ENCODE peak calls at places on chromosomes 13 and 19, in five cellular contexts. One of them, this sample, is unnamed.

GRCh38 chr19:53365899-53366493 is 491 bp downstream of the ZNF525 start:
- DNase-seq in activated T-cell treated with anti-CD3 and anti-CD28 coated beads, Interleukin-2, amount 50 U/mL, for 4 hours: peak; percentile 33
- DNase-seq in HCEC 1CT: no peak
- DNase-seq in BE2C: peak; percentile 11
- DNase-seq in lung: peak; percentile 29
- DNase-seq in this sample: peak; percentile 50

GRCh38 chr13:41648314-41648935 is 191.1 kb downstream of the RGCC start:
- DNase-seq in activated T-cell treated with anti-CD3 and anti-CD28 coated beads, Interleukin-2, amount 50 U/mL, for 4 hours: no peak
- DNase-seq in HCEC 1CT: peak; percentile 54
- DNase-seq in BE2C: no peak
- DNase-seq in lung: no peak
- DNase-seq in this sample: peak; percentile 75

GRCh38 chr19:2575734-2576481 is 100.0 kb downstream of the GADD45B start:
- DNase-seq in activated T-cell treated with anti-CD3 and anti-CD28 coated beads, Interleukin-2, amount 50 U/mL, for 4 hours: no peak
- DNase-seq in HCEC 1CT: no peak
- DNase-seq in BE2C: peak; percentile 73
- DNase-seq in lung: no peak
- DNase-seq in this sample: no peak

GRCh38 chr19:47541507-47541906 is 26.6 kb upstream of the NAPA start:
- DNase-seq in activated T-cell treated with anti-CD3 and anti-CD28 coated beads, Interleukin-2, amount 50 U/mL, for 4 hours: no peak
- DNase-seq in HCEC 1CT: no peak
- DNase-seq in BE2C: no peak
- DNase-seq in lung: no peak
- DNase-seq in this sample: no peak

GRCh38 chr19:5827891-5828660 is 11.4 kb downstream of the FUT6 start:
- DNase-seq in activated T-cell treated with anti-CD3 and anti-CD28 coated beads, Interleukin-2, amount 50 U/mL, for 4 hours: peak; percentile 97
- DNase-seq in HCEC 1CT: peak; percentile 41
- DNase-seq in BE2C: peak; percentile 97
- DNase-seq in lung: peak; percentile 90
- DNase-seq in this sample: peak; percentile 98

GRCh38 chr13:109810761-109811510 is 24.6 kb upstream of the IRS2 start:
- DNase-seq in activated T-cell treated with anti-CD3 and anti-CD28 coated beads, Interleukin-2, amount 50 U/mL, for 4 hours: no peak
- DNase-seq in HCEC 1CT: no peak
- DNase-seq in BE2C: no peak
- DNase-seq in lung: no peak
- DNase-seq in this sample: peak; percentile 62

GRCh38 chr19:10780368-10780767 is 55.6 kb downstream of the TMED1 start:
- DNase-seq in activated T-cell treated with anti-CD3 and anti-CD28 coated beads, Interleukin-2, amount 50 U/mL, for 4 hours: no peak
- DNase-seq in HCEC 1CT: peak; percentile 68
- DNase-seq in BE2C: no peak
- DNase-seq in lung: peak; percentile 65
- DNase-seq in this sample: no peak

GRCh38 chr19:18023596-18024212 is 15.7 kb downstream of the ARRDC2 start:
- DNase-seq in activated T-cell treated with anti-CD3 and anti-CD28 coated beads, Interleukin-2, amount 50 U/mL, for 4 hours: peak; percentile 49
- DNase-seq in HCEC 1CT: no peak
- DNase-seq in BE2C: no peak
- DNase-seq in lung: no peak
- DNase-seq in this sample: no peak

GRCh38 chr13:46983881-46984280 is 87.0 kb upstream of the HTR2A start:
- DNase-seq in activated T-cell treated with anti-CD3 and anti-CD28 coated beads, Interleukin-2, amount 50 U/mL, for 4 hours: no peak
- DNase-seq in HCEC 1CT: peak; percentile 80
- DNase-seq in BE2C: no peak
- DNase-seq in lung: no peak
- DNase-seq in this sample: no peak

This sample was measured in astrocyte of the hippocampus.